ENCODE peak calls at places on chromosomes 16 and 17, in ten cellular contexts. O is stomach; M is cardiac muscle cell; R is endodermal cell; Y is astrocyte; B is CD8-positive, alpha-beta T cell; C is neural progenitor cell; P is lower lobe of right lung; F is hepatocyte; E is transverse colon. N is an unnamed sample.
A peak's percentile ranks its signal among the peaks of the same experiment; 100 is the strongest.

GRCh38 chr16:79272141-79272577 is 328.4 kb downstream of the MAF start:
- DNase-seq in Y (no peak), C (no peak), B (peak; percentile 16), R (no peak), O (no peak), F (no peak), P (peak; percentile 51), M (no peak), E (peak; percentile 32), N (no peak)

GRCh38 chr16:31780342-31780741 is 93.3 kb upstream of the ZNF267 start:
- DNase-seq in O (no peak), Y (no peak), C (no peak), B (no peak), R (no peak), P (no peak), F (no peak), M (no peak), E (no peak), N (no peak)

GRCh38 chr16:57419506-57419905 is 14.9 kb downstream of the CCL17 start:
- DNase-seq in O (peak; percentile 4), B (no peak), P (no peak), E (no peak), F (no peak), M (no peak), Y (no peak), C (no peak), R (peak; percentile 52), N (no peak)

GRCh38 chr17:81331527-81332043 is 36.5 kb upstream of the SLC38A10 start:
- DNase-seq in M (no peak), F (no peak), Y (no peak), O (no peak), C (peak; percentile 59), R (no peak), E (no peak), P (no peak), B (no peak), N (no peak)

GRCh38 chr16:49826515-49826914 is 29.4 kb downstream of the ZNF423 start:
- DNase-seq in P (no peak), M (no peak), Y (no peak), C (no peak), R (no peak), E (no peak), O (no peak), F (no peak), B (no peak), N (no peak)

GRCh38 chr16:71474864-71475263 is 12.8 kb upstream of the ZNF23 start:
- DNase-seq in O (no peak), B (no peak), E (no peak), P (no peak), M (peak; percentile 47), C (no peak), F (no peak), R (no peak), Y (peak; percentile 92), N (no peak)

GRCh38 chr17:66863820-66864219 is 28.9 kb downstream of the CACNG5 start:
- DNase-seq in P (no peak), R (no peak), E (no peak), B (no peak), C (no peak), Y (no peak), M (no peak), F (no peak), O (no peak), N (no peak)

GRCh38 chr17:20063665-20064648 is 54.8 kb downstream of the SPECC1 start:
- DNase-seq in O (peak; percentile 48), M (peak; percentile 95), B (no peak), E (peak; percentile 54), R (no peak), C (no peak), F (peak; percentile 33), Y (peak; percentile 87), P (peak; percentile 52), N (peak; percentile 35)

GRCh38 chr17:31415640-31416502 is 24.4 kb downstream of the RAB11FIP4 start:
- DNase-seq in F (no peak), B (no peak), M (no peak), R (no peak), P (no peak), O (no peak), C (no peak), Y (no peak), E (no peak), N (no peak)

GRCh38 chr17:60524463-60525346 is 1.3 kb downstream of the APPBP2 start:
- DNase-seq in R (peak; percentile 20), Y (peak; percentile 15), M (peak; percentile 43), E (no peak), C (no peak), P (no peak), B (no peak), O (no peak), F (peak; percentile 13), N (peak; percentile 18)

GRCh38 chr16:70588565-70588964 is 57.8 kb upstream of the IL34 start:
- DNase-seq in O (no peak), Y (peak; percentile 38), E (no peak), B (no peak), C (no peak), R (no peak), P (no peak), F (no peak), M (peak; percentile 56), N (no peak)

GRCh38 chr16:21156767-21157467 is 1.6 kb upstream of the LDAF1 start:
- DNase-seq in M (peak; percentile 86), P (no peak), B (no peak), Y (peak; percentile 78), R (peak; percentile 82), O (peak; percentile 30), E (peak; percentile 30), C (peak; percentile 75), F (peak; percentile 80), N (peak; percentile 84)

GRCh38 chr16:60329110-60329509 is 1595.0 kb upstream of the GOT2 start:
- DNase-seq in M (no peak), R (no peak), F (no peak), P (no peak), B (no peak), E (no peak), Y (no peak), C (no peak), O (no peak), N (no peak)

GRCh38 chr17:45164734-45165269 is 3.1 kb downstream of the HEXIM2 start:
- DNase-seq in B (no peak), O (no peak), Y (no peak), C (no peak), E (no peak), F (no peak), P (no peak), R (no peak), M (no peak), N (no peak)

GRCh38 chr16:88790312-88791150 is 5.5 kb upstream of the PIEZO1 start:
- DNase-seq in B (no peak), F (no peak), P (peak; percentile 83), C (no peak), E (peak; percentile 62), O (peak; percentile 58), R (no peak), M (peak; percentile 49), Y (no peak), N (no peak)
- H3K4me1 ChIP-seq in B (peaks cover 60% of the 10 kb centered on the region), F (no peaks in the 10 kb centered on the region), P (peaks cover 43% of the 10 kb centered on the region), C (peaks cover 21% of the 10 kb centered on the region), E (peaks cover 12% of the 10 kb centered on the region), O (peaks cover 9% of the 10 kb centered on the region), R (no peaks in the 10 kb centered on the region), M (peaks cover 3% of the 10 kb centered on the region), Y (peaks cover 26% of the 10 kb centered on the region), N (peaks cover 2% of the 10 kb centered on the region)

GRCh38 chr17:36941265-36942021 is 4.2 kb downstream of the LHX1 start:
- DNase-seq in F (no peak), B (no peak), P (no peak), R (peak; percentile 81), E (no peak), M (no peak), Y (no peak), O (no peak), C (no peak), N (no peak)
- H3K4me3 ChIP-seq in F (no peak overlapping the region), B (no peak overlapping the region), P (no peak overlapping the region), R (peak overlapping the region; percentile 99), E (no peak overlapping the region), M (peak overlapping the region; percentile 27), Y (no peak overlapping the region), O (peak overlapping the region; percentile 29), C (no peak overlapping the region), N (no peak overlapping the region)

GRCh38 chr17:78116411-78116810 is 12.1 kb downstream of the TMC6 start:
- DNase-seq in P (no peak), E (no peak), C (no peak), Y (no peak), O (no peak), M (no peak), R (no peak), B (no peak), F (no peak), N (no peak)

GRCh38 chr17:78114831-78115723 is 13.5 kb downstream of the TMC6 start:
- DNase-seq in M (no peak), E (no peak), B (no peak), Y (no peak), R (no peak), F (no peak), P (no peak), C (no peak), O (no peak), N (no peak)

GRCh38 chr17:78118801-78119241 is 9.7 kb downstream of the TMC6 start:
- DNase-seq in R (no peak), M (no peak), B (no peak), Y (no peak), F (no peak), E (no peak), C (no peak), O (no peak), P (no peak), N (no peak)

GRCh38 chr17:78113804-78114785 is 14.5 kb downstream of the TMC6 start:
- DNase-seq in C (no peak), R (no peak), Y (no peak), O (no peak), F (no peak), P (no peak), M (no peak), E (no peak), B (no peak), N (no peak)

GRCh38 chr17:78117027-78117981 is 11.3 kb downstream of the TMC6 start:
- DNase-seq in Y (no peak), E (peak; percentile 53), C (peak; percentile 50), P (no peak), M (no peak), O (peak; percentile 60), R (peak; percentile 88), F (no peak), B (no peak), N (no peak)
- H3K4me1 ChIP-seq in Y (no peaks in the 10 kb centered on the region), E (peaks cover 14% of the 10 kb centered on the region), C (no peaks in the 10 kb centered on the region), P (peaks cover 24% of the 10 kb centered on the region), M (no peaks in the 10 kb centered on the region), O (peaks cover 22% of the 10 kb centered on the region), R (no peaks in the 10 kb centered on the region), F (no peaks in the 10 kb centered on the region), B (peaks cover 83% of the 10 kb centered on the region), N (peaks cover 2% of the 10 kb centered on the region)

DNA sequence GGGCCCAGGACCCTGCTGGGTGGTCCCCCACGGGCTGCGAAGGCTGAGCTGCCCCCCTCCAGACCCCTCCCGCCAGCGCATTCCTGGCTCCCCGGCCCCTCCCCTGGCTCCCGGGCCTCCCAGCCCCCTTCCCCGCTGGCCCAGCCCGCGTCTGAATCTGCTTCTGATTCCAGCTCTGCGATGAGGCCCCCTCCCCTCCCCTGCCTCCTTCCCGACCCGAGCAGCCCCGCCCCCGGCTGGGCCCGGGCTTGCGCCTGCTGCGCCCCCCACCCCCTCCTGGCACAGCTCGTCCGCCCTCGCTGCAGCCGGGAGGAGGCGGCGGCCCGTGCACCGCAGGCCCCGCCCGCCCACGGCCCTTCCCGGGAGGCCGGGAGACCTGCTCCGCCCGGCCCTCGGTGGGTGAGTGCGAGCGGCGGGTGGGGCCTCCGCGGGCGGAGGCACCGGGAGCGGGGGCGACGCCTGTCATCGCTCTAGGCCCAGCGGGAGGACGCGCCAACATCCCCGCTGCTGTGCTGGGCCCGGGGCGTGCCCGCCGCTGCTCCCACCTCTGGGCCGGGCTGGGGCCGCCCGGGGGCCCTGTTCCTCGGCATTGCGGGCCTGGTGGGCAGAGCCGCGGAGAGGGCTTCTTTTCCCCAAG is at the start of gene NTN3:
- DNase-seq in B (no peak), P (no peak), R (peak; percentile 76), Y (no peak), E (no peak), O (no peak), F (peak; percentile 84), M (no peak), C (peak; percentile 88), N (peak; percentile 26)
- H3K4me3 ChIP-seq in B (no peak within 1 kb of the TSS), P (peak within 1 kb of the TSS; percentile 34), R (no peak within 1 kb of the TSS), Y (no peak within 1 kb of the TSS), E (peak within 1 kb of the TSS; percentile 21), O (peak within 1 kb of the TSS; percentile 28), F (peak within 1 kb of the TSS; percentile 55), M (peak within 1 kb of the TSS; percentile 30), C (peak within 1 kb of the TSS; percentile 48), N (no peak within 1 kb of the TSS)